ENCODE peak calls at places on chromosomes 5 and 9, in eight cellular contexts. W is heart left ventricle; B is A172; T is CD8-positive, alpha-beta memory T cell; M is neural crest cell; P is Ammon's horn; L is transverse colon; X is stimulated activated CD4-positive, alpha-beta T cell treated with anti-CD3 and anti-CD28 coated beads, Interleukin-12 subunit alpha, Interleukin-12 subunit beta, amount 100 ng/mL, for 4 hours. U is an unnamed sample.

GRCh38 chr5:131280417-131280816 is 16.6 kb downstream of the CDC42SE2 start:
- DNase-seq in T (no peak), W (no peak), B (no peak), M (no peak), L (no peak), X (no peak), P (no peak), U (no peak)

GRCh38 chr9:16003785-16004184 is 450.9 kb downstream of the CCDC171 start:
- DNase-seq in B (no peak), M (no peak), P (no peak), T (no peak), L (no peak), W (no peak), X (no peak), U (no peak)

GRCh38 chr5:172133359-172134029 is 54.5 kb downstream of the STK10 start:
- DNase-seq in P (peak), X (peak), W (peak), L (no peak), M (no peak), T (peak), B (peak), U (no peak)

GRCh38 chr5:140038373-140038957 is 4.6 kb downstream of the NRG2 start:
- DNase-seq in X (no peak), L (no peak), W (no peak), T (no peak), P (peak), B (peak), M (no peak), U (no peak)

GRCh38 chr5:71974165-71974564 is 133.1 kb upstream of the MAP1B start:
- DNase-seq in T (no peak), X (no peak), L (no peak), P (no peak), M (no peak), W (no peak), B (peak), U (no peak)

GRCh38 chr9:134879664-134880483 is 736 bp upstream of the FCN2 start:
- DNase-seq in T (no peak), W (no peak), P (no peak), B (no peak), M (no peak), X (no peak), L (no peak), U (no peak)

GRCh38 chr5:145715412-145715811 is 119.7 kb downstream of the PRELID2 start:
- DNase-seq in W (no peak), L (no peak), X (no peak), T (no peak), M (no peak), B (no peak), P (no peak), U (no peak)

GRCh38 chr5:36934740-36935356 is 58.3 kb downstream of the NIPBL start:
- DNase-seq in P (no peak), B (no peak), M (no peak), L (no peak), T (no peak), X (no peak), W (no peak), U (no peak)

GRCh38 chr5:158435161-158435616 is 576.2 kb upstream of the CLINT1 start:
- DNase-seq in P (peak), L (no peak), M (no peak), T (no peak), B (no peak), W (no peak), X (peak), U (no peak)

GRCh38 chr5:163104496-163104895 is 332.9 kb upstream of the CCNG1 start:
- DNase-seq in W (no peak), X (no peak), T (no peak), L (no peak), M (no peak), B (no peak), P (peak), U (peak)

GRCh38 chr9:129763235-129763917 is 10.5 kb upstream of the PTGES start:
- DNase-seq in X (no peak), B (no peak), P (no peak), W (no peak), M (no peak), T (no peak), L (peak), U (no peak)

GRCh38 chr5:155082401-155082800 is 68.8 kb downstream of the KIF4B start:
- DNase-seq in X (no peak), W (no peak), L (no peak), P (no peak), M (no peak), B (peak), T (no peak), U (no peak)

GRCh38 chr5:14059810-14060209 is 83.3 kb upstream of the TRIO start:
- DNase-seq in L (no peak), B (no peak), X (no peak), T (no peak), P (no peak), W (no peak), M (no peak), U (no peak)

GRCh38 chr9:33443047-33443446 is 4.3 kb downstream of the AQP3 start:
- DNase-seq in T (no peak), X (no peak), L (no peak), B (no peak), P (no peak), M (no peak), W (no peak), U (no peak)

GRCh38 chr9:136852664-136853595 is 784 bp downstream of the MAMDC4 start:
- DNase-seq in M (no peak), T (peak), P (no peak), W (no peak), B (no peak), X (no peak), L (no peak), U (peak)

GRCh38 chr5:119926301-119926700 is 296.9 kb downstream of the FAM170A start:
- DNase-seq in L (no peak), W (no peak), M (no peak), B (no peak), T (no peak), P (no peak), X (no peak), U (no peak)

GRCh38 chr9:105373723-105374122 is 74.1 kb upstream of the FSD1L start:
- DNase-seq in L (no peak), T (no peak), B (no peak), W (no peak), P (no peak), M (no peak), X (no peak), U (no peak)

GRCh38 chr5:157086751-157087359 is 22.0 kb downstream of the HAVCR2 start:
- DNase-seq in W (no peak), B (no peak), P (no peak), M (no peak), X (no peak), L (no peak), T (no peak), U (no peak)

GRCh38 chr9:65449423-65449822 is 164.4 kb upstream of the FOXD4L5 start:
- DNase-seq in P (no peak), W (no peak), L (no peak), T (no peak), X (no peak), M (no peak), B (no peak), U (no peak)

GRCh38 chr5:106258591-106259125 is 1412.1 kb downstream of the EFNA5 start:
- DNase-seq in P (no peak), T (no peak), M (no peak), B (peak), L (no peak), W (no peak), X (no peak), U (no peak)

GRCh38 chr5:139854029-139854605 is 58.5 kb downstream of the PSD2 start:
- DNase-seq in X (no peak), M (no peak), T (no peak), L (no peak), W (no peak), P (no peak), B (no peak), U (no peak)

GRCh38 chr5:115132465-115132864 is 37.2 kb downstream of the TRIM36 start:
- DNase-seq in T (no peak), X (no peak), M (no peak), B (no peak), L (no peak), W (no peak), P (peak), U (no peak)

GRCh38 chr5:156971848-156972525 is 9.0 kb upstream of the TIMD4 start:
- DNase-seq in M (no peak), T (no peak), L (no peak), X (no peak), B (no peak), W (no peak), P (no peak), U (no peak)

U was measured in glutamatergic neuron.